ENCODE peak calls at places on chromosomes 6 and 20, in nine cellular contexts. Y is ureter; A is B cell; J is GOT3; U is adipocyte; H is GM10248; I is KBM-7; C is T-cell; D is stimulated activated CD8-positive, alpha-beta memory T cell treated with anti-CD3 and anti-CD28 coated beads, Interleukin-7, amount 100 ng/mL, for 1 hour. L is an unnamed sample.

GRCh38 chr20:8855315-8855714 is 213.6 kb upstream of the PLCB4 start:
- DNase-seq in Y (no peak), A (no peak), J (no peak), U (peak), H (no peak), I (no peak), C (no peak), D (no peak), L (no peak)

GRCh38 chr6:35320031-35320410 is 22.3 kb upstream of the PPARD start:
- DNase-seq in Y (no peak), A (no peak), J (no peak), U (no peak), H (no peak), I (no peak), C (no peak), D (no peak), L (no peak)

GRCh38 chr6:111481836-111482235 is 1.2 kb downstream of the REV3L start:
- DNase-seq in Y (no peak), A (no peak), J (no peak), U (peak), H (no peak), I (no peak), C (no peak), D (no peak), L (no peak)

GRCh38 chr6:136783495-136784270 is 8.6 kb downstream of the MAP3K5 start:
- DNase-seq in Y (no peak), A (peak), J (no peak), U (no peak), H (peak), I (peak), C (no peak), D (no peak), L (peak)

GRCh38 chr6:99432877-99433276 is 7.8 kb upstream of the PNISR start:
- DNase-seq in Y (no peak), A (no peak), J (no peak), U (no peak), H (no peak), I (no peak), C (no peak), D (no peak), L (no peak)

GRCh38 chr6:13392462-13392861 is 64.1 kb upstream of the TBC1D7 start:
- DNase-seq in Y (no peak), A (no peak), J (no peak), U (no peak), H (no peak), I (no peak), C (no peak), D (no peak), L (no peak)

GRCh38 chr6:44339763-44340625 is 2.5 kb upstream of the SPATS1 start:
- DNase-seq in Y (no peak), A (no peak), J (no peak), U (peak), H (no peak), I (no peak), C (no peak), D (no peak), L (no peak)

GRCh38 chr6:127420558-127420957 is 38.6 kb downstream of the KIAA0408 start:
- DNase-seq in Y (peak), A (peak), J (peak), U (peak), H (peak), I (peak), C (peak), D (peak), L (peak)

GRCh38 chr6:112881027-112881426 is 533.9 kb downstream of the RFPL4B start:
- DNase-seq in Y (no peak), A (no peak), J (no peak), U (peak), H (no peak), I (no peak), C (no peak), D (no peak), L (no peak)

GRCh38 chr20:53080969-53081871 is 109.1 kb downstream of the TSHZ2 start:
- DNase-seq in Y (peak), A (no peak), J (no peak), U (no peak), H (no peak), I (no peak), C (no peak), D (no peak), L (no peak)

GRCh38 chr20:24838551-24839530 is 110.2 kb upstream of the CST7 start:
- DNase-seq in Y (no peak), A (no peak), J (no peak), U (peak), H (no peak), I (no peak), C (no peak), D (no peak), L (no peak)

GRCh38 chr20:14956026-14956425 is 618.6 kb upstream of the FLRT3 start:
- DNase-seq in Y (no peak), A (no peak), J (no peak), U (no peak), H (no peak), I (no peak), C (no peak), D (no peak), L (no peak)

GRCh38 chr20:47713941-47714450 is 71.3 kb downstream of the SULF2 start:
- DNase-seq in Y (no peak), A (no peak), J (peak), U (no peak), H (no peak), I (no peak), C (no peak), D (no peak), L (no peak)

GRCh38 chr20:36623444-36623843 is 17.9 kb downstream of the RAB5IF start:
- DNase-seq in Y (no peak), A (no peak), J (no peak), U (no peak), H (no peak), I (no peak), C (no peak), D (no peak), L (no peak)

GRCh38 chr6:137832110-137832509 is 34.9 kb upstream of the TNFAIP3 start:
- DNase-seq in Y (no peak), A (no peak), J (no peak), U (peak), H (no peak), I (no peak), C (no peak), D (no peak), L (peak)

GRCh38 chr20:14384411-14384810 is 47.0 kb upstream of the FLRT3 start:
- DNase-seq in Y (no peak), A (no peak), J (no peak), U (peak), H (no peak), I (no peak), C (no peak), D (no peak), L (no peak)

GRCh38 chr6:159125977-159126376 is 43.2 kb upstream of the FNDC1 start:
- DNase-seq in Y (no peak), A (no peak), J (no peak), U (no peak), H (no peak), I (no peak), C (no peak), D (no peak), L (no peak)

GRCh38 chr20:16615199-16615598 is 42.0 kb upstream of the KIF16B start:
- DNase-seq in Y (no peak), A (no peak), J (no peak), U (peak), H (no peak), I (no peak), C (no peak), D (no peak), L (no peak)

GRCh38 chr6:32825966-32826365 is 9.2 kb upstream of the HLA-DOB start:
- DNase-seq in Y (no peak), A (no peak), J (no peak), U (peak), H (no peak), I (peak), C (no peak), D (no peak), L (peak)

GRCh38 chr6:135189344-135189743 is 8.2 kb downstream of the MYB start:
- DNase-seq in Y (no peak), A (no peak), J (no peak), U (no peak), H (no peak), I (peak), C (no peak), D (no peak), L (no peak)

L was measured in NB4.